ENCODE peak calls at places on chromosome 14, in seven cellular contexts. S, D, B, F, E, W and C are unnamed samples.

GRCh38 chr14:52936437-52936836 is 14.4 kb downstream of the FERMT2 start:
- DNase-seq in S (no peak), D (no peak), B (no peak), F (no peak), E (no peak), W (no peak), C (no peak)

GRCh38 chr14:65206448-65207096 is 104.3 kb upstream of the MAX start:
- DNase-seq in S (no peak), D (no peak), B (no peak), F (peak), E (no peak), W (peak), C (no peak)

GRCh38 chr14:102602421-102603292 is 10.2 kb downstream of the RCOR1 start:
- DNase-seq in S (no peak), D (no peak), B (no peak), F (no peak), E (no peak), W (no peak), C (no peak)

GRCh38 chr14:95875831-95876768 is 532 bp upstream of the TUNAR start:
- DNase-seq in S (peak), D (no peak), B (peak), F (peak), E (no peak), W (no peak), C (no peak)

GRCh38 chr14:38255673-38256357 is at the start of gene CLEC14A:
- DNase-seq in S (peak), D (peak), B (peak), F (peak), E (no peak), W (no peak), C (no peak)

GRCh38 chr14:64704743-64705405 is 650 bp downstream of the PLEKHG3 start:
- DNase-seq in S (peak), D (no peak), B (peak), F (no peak), E (peak), W (no peak), C (peak)

GRCh38 chr14:88379706-88380343 is 5.6 kb upstream of the SPATA7 start:
- DNase-seq in S (no peak), D (no peak), B (no peak), F (no peak), E (no peak), W (no peak), C (no peak)

GRCh38 chr14:97177016-97177415 is 379.8 kb downstream of the VRK1 start:
- DNase-seq in S (no peak), D (no peak), B (peak), F (peak), E (no peak), W (no peak), C (no peak)

GRCh38 chr14:85252011-85252410 is 277.9 kb upstream of the FLRT2 start:
- DNase-seq in S (no peak), D (no peak), B (no peak), F (no peak), E (no peak), W (peak), C (no peak)

GRCh38 chr14:35879654-35880249 is 53.6 kb downstream of the BRMS1L start:
- DNase-seq in S (no peak), D (no peak), B (peak), F (peak), E (no peak), W (peak), C (no peak)

GRCh38 chr14:50892255-50892654 is 20.4 kb downstream of the ABHD12B start:
- DNase-seq in S (no peak), D (no peak), B (no peak), F (no peak), E (no peak), W (no peak), C (no peak)

GRCh38 chr14:95290769-95291440 is 28.8 kb downstream of the CLMN start:
- DNase-seq in S (no peak), D (no peak), B (no peak), F (peak), E (peak), W (no peak), C (no peak)

GRCh38 chr14:103404920-103405319 is 19.7 kb downstream of the MARK3 start:
- DNase-seq in S (no peak), D (peak), B (no peak), F (no peak), E (peak), W (peak), C (no peak)

GRCh38 chr14:104184911-104185499 is 46.6 kb downstream of the KIF26A start:
- DNase-seq in S (peak), D (peak), B (no peak), F (no peak), E (peak), W (no peak), C (no peak)

GRCh38 chr14:62189698-62190097 is 427.5 kb downstream of the SNAPC1 start:
- DNase-seq in S (no peak), D (peak), B (no peak), F (no peak), E (no peak), W (peak), C (no peak)

GRCh38 chr14:85241022-85241880 is 288.7 kb upstream of the FLRT2 start:
- DNase-seq in S (no peak), D (no peak), B (peak), F (no peak), E (no peak), W (no peak), C (no peak)

GRCh38 chr14:44812672-44813071 is 149.1 kb downstream of the KLHL28 start:
- DNase-seq in S (no peak), D (no peak), B (no peak), F (no peak), E (no peak), W (no peak), C (no peak)

GRCh38 chr14:63910593-63911363 is 58.0 kb downstream of the SYNE2 start:
- DNase-seq in S (no peak), D (no peak), B (peak), F (no peak), E (no peak), W (peak), C (no peak)

GRCh38 chr14:105165761-105166485 is 2.7 kb downstream of the JAG2 start:
- DNase-seq in S (peak), D (no peak), B (no peak), F (no peak), E (no peak), W (no peak), C (no peak)

GRCh38 chr14:28609228-28609828 is 157.3 kb upstream of the FOXG1 start:
- DNase-seq in S (no peak), D (peak), B (peak), F (no peak), E (no peak), W (peak), C (no peak)

GRCh38 chr14:38309522-38310262 is 53.8 kb upstream of the CLEC14A start:
- DNase-seq in S (no peak), D (no peak), B (no peak), F (no peak), E (no peak), W (no peak), C (no peak)

GRCh38 chr14:105247715-105248367 is 492 bp upstream of the BTBD6 start:
- DNase-seq in S (peak), D (no peak), B (peak), F (no peak), E (no peak), W (no peak), C (no peak)

GRCh38 chr14:99378782-99379214 is 101.9 kb downstream of the SETD3 start:
- DNase-seq in S (peak), D (no peak), B (no peak), F (no peak), E (no peak), W (peak), C (no peak)

GRCh38 chr14:73731111-73731510 is 16.9 kb upstream of the PNMA1 start:
- DNase-seq in S (no peak), D (no peak), B (no peak), F (no peak), E (no peak), W (no peak), C (no peak)
- TF ChIP-seq CTCF in S (no peak), D (no peak), B (no peak), F (no peak), E (no peak), W (no peak), C (no peak)

GRCh38 chr14:31508140-31508539 is 20.3 kb upstream of the GPR33 start:
- DNase-seq in S (no peak), D (no peak), B (no peak), F (no peak), E (no peak), W (no peak), C (no peak)

GRCh38 chr14:31505411-31505810 is 17.6 kb upstream of the GPR33 start:
- DNase-seq in S (no peak), D (no peak), B (no peak), F (no peak), E (no peak), W (peak), C (no peak)

GRCh38 chr14:31510855-31511254 is 23.0 kb upstream of the GPR33 start:
- DNase-seq in S (no peak), D (no peak), B (no peak), F (no peak), E (no peak), W (no peak), C (no peak)

GRCh38 chr14:31510222-31510621 is 22.4 kb upstream of the GPR33 start:
- DNase-seq in S (no peak), D (no peak), B (no peak), F (peak), E (no peak), W (peak), C (no peak)
- TF ChIP-seq CTCF in S (peak), D (peak), B (peak), F (no peak), E (peak), W (peak), C (peak)

DNA sequence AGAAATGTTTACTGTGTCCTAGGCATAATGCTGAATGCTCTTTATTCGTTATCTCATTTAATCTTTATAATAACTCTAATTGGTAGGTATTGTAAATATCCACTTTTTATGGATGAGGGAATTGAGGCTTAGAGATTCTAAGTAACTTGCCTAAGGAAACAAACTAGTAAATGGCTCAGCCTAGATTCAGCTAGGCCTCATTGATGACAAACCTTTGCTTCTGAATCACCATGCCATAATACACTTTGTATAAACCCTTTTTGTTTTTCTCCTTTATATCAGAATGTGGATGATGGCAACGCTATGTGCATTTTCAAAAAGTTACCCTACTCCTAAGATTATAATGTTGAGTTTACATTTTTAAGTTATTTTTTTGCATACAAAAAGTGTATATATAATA is 34.0 kb downstream of the MNAT1 start:
- DNase-seq in S (no peak), D (no peak), B (no peak), F (no peak), E (no peak), W (no peak), C (no peak)
- TF ChIP-seq CTCF in S (no peak), D (no peak), B (no peak), F (no peak), E (no peak), W (no peak), C (no peak)

DNA sequence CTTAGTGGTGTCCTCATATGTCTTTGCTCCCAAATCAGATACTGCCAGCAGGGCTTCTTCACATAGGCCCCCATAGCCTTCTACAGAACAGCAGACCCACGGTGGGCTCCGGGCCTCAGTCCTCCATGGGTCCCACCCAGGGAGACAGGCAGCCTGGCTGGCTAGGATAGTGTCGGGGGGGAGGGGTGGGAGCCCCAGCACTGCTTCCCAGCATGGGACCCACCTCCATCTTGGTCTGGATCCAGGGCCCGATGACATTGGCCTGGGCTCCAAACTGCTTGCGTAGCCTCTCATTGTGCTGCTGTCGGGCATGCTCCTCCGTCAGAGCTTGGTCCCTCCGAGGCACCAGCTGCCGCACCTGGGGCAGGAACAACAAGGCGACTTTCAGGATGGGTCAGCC is 89.4 kb upstream of the ZFP36L1 start:
- DNase-seq in S (peak), D (no peak), B (no peak), F (no peak), E (no peak), W (no peak), C (no peak)
- TF ChIP-seq CTCF in S (no peak), D (no peak), B (no peak), F (no peak), E (no peak), W (no peak), C (no peak)